ENCODE peak calls at places on chromosomes 4 and X, in nine cellular contexts. One of them, this sample, is unnamed.

GRCh38 chr4:149896428-149896827 is 80.8 kb upstream of the IQCM start:
- DNase-seq in lower leg skin: no peak
- DNase-seq in HFF-Myc: peak
- DNase-seq in CD8-positive, alpha-beta memory T cell: no peak
- DNase-seq in HepG2: no peak
- DNase-seq in left ventricle myocardium inferior: peak
- DNase-seq in cardiac muscle cell: peak
- DNase-seq in astrocyte of the spinal cord: peak
- DNase-seq in neuronal stem cell: no peak
- DNase-seq in this sample: no peak

GRCh38 chrX:79080131-79080530 is 64.4 kb upstream of the GPR174 start:
- DNase-seq in lower leg skin: no peak
- DNase-seq in HFF-Myc: no peak
- DNase-seq in CD8-positive, alpha-beta memory T cell: no peak
- DNase-seq in HepG2: no peak
- DNase-seq in left ventricle myocardium inferior: no peak
- DNase-seq in cardiac muscle cell: peak
- DNase-seq in astrocyte of the spinal cord: peak
- DNase-seq in neuronal stem cell: no peak
- DNase-seq in this sample: no peak

GRCh38 chrX:46912673-46913491 is 661 bp downstream of the JADE3 start:
- DNase-seq in lower leg skin: peak
- DNase-seq in HFF-Myc: no peak
- DNase-seq in CD8-positive, alpha-beta memory T cell: peak
- DNase-seq in HepG2: peak
- DNase-seq in left ventricle myocardium inferior: peak
- DNase-seq in cardiac muscle cell: peak
- DNase-seq in astrocyte of the spinal cord: peak
- DNase-seq in neuronal stem cell: peak
- DNase-seq in this sample: peak

GRCh38 chr4:176478076-176478475 is 158.3 kb downstream of the SPCS3 start:
- DNase-seq in lower leg skin: no peak
- DNase-seq in HFF-Myc: no peak
- DNase-seq in CD8-positive, alpha-beta memory T cell: no peak
- DNase-seq in HepG2: no peak
- DNase-seq in left ventricle myocardium inferior: no peak
- DNase-seq in cardiac muscle cell: no peak
- DNase-seq in astrocyte of the spinal cord: no peak
- DNase-seq in neuronal stem cell: no peak
- DNase-seq in this sample: no peak

GRCh38 chr4:40190880-40191815 is 5.7 kb upstream of the RHOH start:
- DNase-seq in lower leg skin: no peak
- DNase-seq in HFF-Myc: no peak
- DNase-seq in CD8-positive, alpha-beta memory T cell: no peak
- DNase-seq in HepG2: peak
- DNase-seq in left ventricle myocardium inferior: no peak
- DNase-seq in cardiac muscle cell: no peak
- DNase-seq in astrocyte of the spinal cord: no peak
- DNase-seq in neuronal stem cell: no peak
- DNase-seq in this sample: no peak

GRCh38 chrX:128464091-128464490 is 411.9 kb upstream of the ACTRT1 start:
- DNase-seq in lower leg skin: no peak
- DNase-seq in HFF-Myc: no peak
- DNase-seq in CD8-positive, alpha-beta memory T cell: no peak
- DNase-seq in HepG2: peak
- DNase-seq in left ventricle myocardium inferior: no peak
- DNase-seq in cardiac muscle cell: no peak
- DNase-seq in astrocyte of the spinal cord: peak
- DNase-seq in neuronal stem cell: no peak
- DNase-seq in this sample: no peak

GRCh38 chr4:185269286-185269685 is 59.9 kb downstream of the SNX25 start:
- DNase-seq in lower leg skin: no peak
- DNase-seq in HFF-Myc: no peak
- DNase-seq in CD8-positive, alpha-beta memory T cell: no peak
- DNase-seq in HepG2: peak
- DNase-seq in left ventricle myocardium inferior: no peak
- DNase-seq in cardiac muscle cell: no peak
- DNase-seq in astrocyte of the spinal cord: no peak
- DNase-seq in neuronal stem cell: no peak
- DNase-seq in this sample: no peak

GRCh38 chrX:40893251-40893910 is 158.0 kb upstream of the MED14 start:
- DNase-seq in lower leg skin: no peak
- DNase-seq in HFF-Myc: no peak
- DNase-seq in CD8-positive, alpha-beta memory T cell: no peak
- DNase-seq in HepG2: no peak
- DNase-seq in left ventricle myocardium inferior: no peak
- DNase-seq in cardiac muscle cell: peak
- DNase-seq in astrocyte of the spinal cord: no peak
- DNase-seq in neuronal stem cell: no peak
- DNase-seq in this sample: no peak

GRCh38 chrX:134158821-134159512 is 78.0 kb upstream of the CCDC160 start:
- DNase-seq in lower leg skin: no peak
- DNase-seq in HFF-Myc: no peak
- DNase-seq in CD8-positive, alpha-beta memory T cell: no peak
- DNase-seq in HepG2: no peak
- DNase-seq in left ventricle myocardium inferior: no peak
- DNase-seq in cardiac muscle cell: no peak
- DNase-seq in astrocyte of the spinal cord: peak
- DNase-seq in neuronal stem cell: no peak
- DNase-seq in this sample: no peak

GRCh38 chrX:10110984-10111363 is 45.8 kb upstream of the CLCN4 start:
- DNase-seq in lower leg skin: no peak
- DNase-seq in HFF-Myc: no peak
- DNase-seq in CD8-positive, alpha-beta memory T cell: no peak
- DNase-seq in HepG2: no peak
- DNase-seq in left ventricle myocardium inferior: no peak
- DNase-seq in cardiac muscle cell: no peak
- DNase-seq in astrocyte of the spinal cord: no peak
- DNase-seq in neuronal stem cell: no peak
- DNase-seq in this sample: no peak

GRCh38 chrX:65999563-66000148 is 40.2 kb downstream of the VSIG4 start:
- DNase-seq in lower leg skin: no peak
- DNase-seq in HFF-Myc: no peak
- DNase-seq in CD8-positive, alpha-beta memory T cell: no peak
- DNase-seq in HepG2: no peak
- DNase-seq in left ventricle myocardium inferior: no peak
- DNase-seq in cardiac muscle cell: no peak
- DNase-seq in astrocyte of the spinal cord: no peak
- DNase-seq in neuronal stem cell: no peak
- DNase-seq in this sample: no peak

GRCh38 chrX:11687157-11687556 is 21.4 kb upstream of the ARHGAP6 start:
- DNase-seq in lower leg skin: no peak
- DNase-seq in HFF-Myc: no peak
- DNase-seq in CD8-positive, alpha-beta memory T cell: no peak
- DNase-seq in HepG2: no peak
- DNase-seq in left ventricle myocardium inferior: no peak
- DNase-seq in cardiac muscle cell: no peak
- DNase-seq in astrocyte of the spinal cord: no peak
- DNase-seq in neuronal stem cell: no peak
- DNase-seq in this sample: no peak

GRCh38 chr4:69888336-69888735 is 28.4 kb upstream of the SULT1E1 start:
- DNase-seq in lower leg skin: no peak
- DNase-seq in HFF-Myc: no peak
- DNase-seq in CD8-positive, alpha-beta memory T cell: no peak
- DNase-seq in HepG2: no peak
- DNase-seq in left ventricle myocardium inferior: no peak
- DNase-seq in cardiac muscle cell: peak
- DNase-seq in astrocyte of the spinal cord: no peak
- DNase-seq in neuronal stem cell: no peak
- DNase-seq in this sample: no peak

GRCh38 chr4:80005863-80006262 is 67.2 kb downstream of the ANTXR2 start:
- DNase-seq in lower leg skin: no peak
- DNase-seq in HFF-Myc: no peak
- DNase-seq in CD8-positive, alpha-beta memory T cell: no peak
- DNase-seq in HepG2: peak
- DNase-seq in left ventricle myocardium inferior: no peak
- DNase-seq in cardiac muscle cell: no peak
- DNase-seq in astrocyte of the spinal cord: no peak
- DNase-seq in neuronal stem cell: no peak
- DNase-seq in this sample: no peak

GRCh38 chr4:136183513-136183912 is 1348.8 kb downstream of the PCDH18 start:
- DNase-seq in lower leg skin: no peak
- DNase-seq in HFF-Myc: no peak
- DNase-seq in CD8-positive, alpha-beta memory T cell: no peak
- DNase-seq in HepG2: no peak
- DNase-seq in left ventricle myocardium inferior: no peak
- DNase-seq in cardiac muscle cell: no peak
- DNase-seq in astrocyte of the spinal cord: no peak
- DNase-seq in neuronal stem cell: no peak
- DNase-seq in this sample: no peak

GRCh38 chr4:83114576-83114975 is at the start of gene PLAC8:
- DNase-seq in lower leg skin: no peak
- DNase-seq in HFF-Myc: no peak
- DNase-seq in CD8-positive, alpha-beta memory T cell: peak
- DNase-seq in HepG2: peak
- DNase-seq in left ventricle myocardium inferior: no peak
- DNase-seq in cardiac muscle cell: peak
- DNase-seq in astrocyte of the spinal cord: peak
- DNase-seq in neuronal stem cell: no peak
- DNase-seq in this sample: peak

GRCh38 chrX:152601848-152602616 is 35.7 kb upstream of the GABRQ start:
- DNase-seq in lower leg skin: no peak
- DNase-seq in HFF-Myc: no peak
- DNase-seq in CD8-positive, alpha-beta memory T cell: no peak
- DNase-seq in HepG2: peak
- DNase-seq in left ventricle myocardium inferior: no peak
- DNase-seq in cardiac muscle cell: no peak
- DNase-seq in astrocyte of the spinal cord: peak
- DNase-seq in neuronal stem cell: no peak
- DNase-seq in this sample: no peak

GRCh38 chr4:136709897-136710296 is 822.4 kb downstream of the PCDH18 start:
- DNase-seq in lower leg skin: no peak
- DNase-seq in HFF-Myc: no peak
- DNase-seq in CD8-positive, alpha-beta memory T cell: no peak
- DNase-seq in HepG2: no peak
- DNase-seq in left ventricle myocardium inferior: no peak
- DNase-seq in cardiac muscle cell: no peak
- DNase-seq in astrocyte of the spinal cord: no peak
- DNase-seq in neuronal stem cell: no peak
- DNase-seq in this sample: no peak

GRCh38 chrX:153685751-153686676 is 1.7 kb upstream of the SLC6A8 start:
- DNase-seq in lower leg skin: no peak
- DNase-seq in HFF-Myc: no peak
- DNase-seq in CD8-positive, alpha-beta memory T cell: no peak
- DNase-seq in HepG2: no peak
- DNase-seq in left ventricle myocardium inferior: no peak
- DNase-seq in cardiac muscle cell: no peak
- DNase-seq in astrocyte of the spinal cord: no peak
- DNase-seq in neuronal stem cell: no peak
- DNase-seq in this sample: no peak

GRCh38 chr4:47836655-47837581 is 949 bp downstream of the CORIN start:
- DNase-seq in lower leg skin: peak
- DNase-seq in HFF-Myc: peak
- DNase-seq in CD8-positive, alpha-beta memory T cell: peak
- DNase-seq in HepG2: peak
- DNase-seq in left ventricle myocardium inferior: peak
- DNase-seq in cardiac muscle cell: peak
- DNase-seq in astrocyte of the spinal cord: peak
- DNase-seq in neuronal stem cell: peak
- DNase-seq in this sample: peak

DNA sequence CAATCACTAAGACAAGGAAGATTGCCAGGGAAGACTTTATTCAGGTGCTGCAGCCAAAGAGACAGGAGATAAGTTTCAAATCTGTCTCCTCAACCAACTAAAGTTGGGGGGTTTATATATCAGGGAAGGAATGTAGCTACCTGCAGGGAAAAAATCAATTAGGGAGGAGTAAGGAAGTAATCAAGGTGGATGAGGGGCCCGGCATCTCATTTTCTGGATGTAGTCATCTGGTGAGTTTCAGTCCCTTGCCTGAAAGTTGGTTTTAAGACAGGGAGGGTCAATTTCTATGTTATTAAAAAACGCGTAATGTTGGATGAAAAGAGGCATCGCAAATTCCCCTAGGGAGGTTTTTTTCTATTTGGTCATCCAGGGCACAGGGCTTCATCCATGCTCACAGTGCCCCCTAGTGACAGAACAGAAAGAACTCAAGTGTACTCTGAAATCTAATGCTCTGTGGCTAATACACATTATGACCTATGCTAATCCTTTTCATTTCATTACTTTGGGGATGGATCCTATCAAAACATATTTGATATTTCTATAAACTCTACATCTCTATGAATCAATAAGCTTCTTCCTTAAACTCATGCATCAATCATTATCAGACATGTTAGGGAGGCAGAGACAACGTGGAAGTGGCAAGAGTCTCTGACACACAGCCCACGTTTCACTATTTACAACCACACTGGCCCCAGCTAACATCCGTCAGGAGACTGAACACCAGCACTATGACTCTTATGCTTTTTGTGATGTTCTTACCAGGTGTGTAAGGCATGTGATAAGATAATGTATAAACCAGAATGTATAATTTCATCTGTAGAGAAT is 1577.0 kb upstream of the TENM3 start:
- DNase-seq in lower leg skin: no peak
- DNase-seq in HFF-Myc: peak
- DNase-seq in CD8-positive, alpha-beta memory T cell: no peak
- DNase-seq in HepG2: peak
- DNase-seq in left ventricle myocardium inferior: no peak
- DNase-seq in cardiac muscle cell: peak
- DNase-seq in astrocyte of the spinal cord: peak
- DNase-seq in neuronal stem cell: peak
- DNase-seq in this sample: no peak
- H3K4me3 ChIP-seq in lower leg skin: no peak
- H3K4me3 ChIP-seq in HFF-Myc: no peak
- H3K4me3 ChIP-seq in CD8-positive, alpha-beta memory T cell: no peak
- H3K4me3 ChIP-seq in HepG2: no peak
- H3K4me3 ChIP-seq in left ventricle myocardium inferior: no peak
- H3K4me3 ChIP-seq in cardiac muscle cell: no peak
- H3K4me3 ChIP-seq in astrocyte of the spinal cord: no peak
- H3K4me3 ChIP-seq in neuronal stem cell: no peak
- H3K4me3 ChIP-seq in this sample: no peak

GRCh38 chr4:15656038-15656470 is 897 bp upstream of the FBXL5 start:
- DNase-seq in lower leg skin: no peak
- DNase-seq in HFF-Myc: no peak
- DNase-seq in CD8-positive, alpha-beta memory T cell: no peak
- DNase-seq in HepG2: no peak
- DNase-seq in left ventricle myocardium inferior: no peak
- DNase-seq in cardiac muscle cell: peak
- DNase-seq in astrocyte of the spinal cord: peak
- DNase-seq in neuronal stem cell: peak
- DNase-seq in this sample: no peak
- H3K4me3 ChIP-seq in lower leg skin: peak
- H3K4me3 ChIP-seq in HFF-Myc: peak
- H3K4me3 ChIP-seq in CD8-positive, alpha-beta memory T cell: peak
- H3K4me3 ChIP-seq in HepG2: no peak
- H3K4me3 ChIP-seq in left ventricle myocardium inferior: peak
- H3K4me3 ChIP-seq in cardiac muscle cell: no peak
- H3K4me3 ChIP-seq in astrocyte of the spinal cord: peak
- H3K4me3 ChIP-seq in neuronal stem cell: peak
- H3K4me3 ChIP-seq in this sample: peak

GRCh38 chr4:24010573-24010972 is 120.7 kb upstream of the PPARGC1A start:
- DNase-seq in lower leg skin: no peak
- DNase-seq in HFF-Myc: no peak
- DNase-seq in CD8-positive, alpha-beta memory T cell: no peak
- DNase-seq in HepG2: no peak
- DNase-seq in left ventricle myocardium inferior: no peak
- DNase-seq in cardiac muscle cell: no peak
- DNase-seq in astrocyte of the spinal cord: no peak
- DNase-seq in neuronal stem cell: no peak
- DNase-seq in this sample: no peak
- H3K4me3 ChIP-seq in lower leg skin: no peak
- H3K4me3 ChIP-seq in HFF-Myc: no peak
- H3K4me3 ChIP-seq in CD8-positive, alpha-beta memory T cell: no peak
- H3K4me3 ChIP-seq in HepG2: no peak
- H3K4me3 ChIP-seq in left ventricle myocardium inferior: no peak
- H3K4me3 ChIP-seq in cardiac muscle cell: no peak
- H3K4me3 ChIP-seq in astrocyte of the spinal cord: no peak
- H3K4me3 ChIP-seq in neuronal stem cell: no peak
- H3K4me3 ChIP-seq in this sample: no peak

GRCh38 chr4:107009196-107009595 is 26.9 kb downstream of the DKK2 start:
- DNase-seq in lower leg skin: no peak
- DNase-seq in HFF-Myc: no peak
- DNase-seq in CD8-positive, alpha-beta memory T cell: no peak
- DNase-seq in HepG2: no peak
- DNase-seq in left ventricle myocardium inferior: no peak
- DNase-seq in cardiac muscle cell: no peak
- DNase-seq in astrocyte of the spinal cord: no peak
- DNase-seq in neuronal stem cell: no peak
- DNase-seq in this sample: no peak
- H3K4me3 ChIP-seq in lower leg skin: no peak
- H3K4me3 ChIP-seq in HFF-Myc: no peak
- H3K4me3 ChIP-seq in CD8-positive, alpha-beta memory T cell: no peak
- H3K4me3 ChIP-seq in HepG2: no peak
- H3K4me3 ChIP-seq in left ventricle myocardium inferior: no peak
- H3K4me3 ChIP-seq in cardiac muscle cell: no peak
- H3K4me3 ChIP-seq in astrocyte of the spinal cord: no peak
- H3K4me3 ChIP-seq in neuronal stem cell: no peak
- H3K4me3 ChIP-seq in this sample: no peak

This sample was measured in GM06990.